ENCODE peak calls at places on chromosomes 3 and 15, in ten cellular contexts. One of them, this sample, is unnamed.

GRCh38 chr3:86787091-86787490 is 203.9 kb downstream of the VGLL3 start:
- DNase-seq in stimulated activated naive CD8-positive, alpha-beta T cell treated with anti-CD3 and anti-CD28 coated beads, Interleukin-15, amount 100 ng/mL, for 72 hours: no peak
- DNase-seq in neural crest cell: no peak
- DNase-seq in B cell: no peak
- DNase-seq in GM04504: no peak
- DNase-seq in memory B cell: no peak
- DNase-seq in Kasumi-1: no peak
- DNase-seq in stimulated activated CD4-positive, alpha-beta T cell treated with anti-CD3 and anti-CD28 coated beads, Interleukin-4, amount 100 ng/mL, for 24 hours: no peak
- DNase-seq in right lobe of liver: no peak
- DNase-seq in fibroblast of the conjunctiva: no peak
- DNase-seq in this sample: no peak

GRCh38 chr3:29805757-29806156 is 524.9 kb downstream of the RBMS3 start:
- DNase-seq in stimulated activated naive CD8-positive, alpha-beta T cell treated with anti-CD3 and anti-CD28 coated beads, Interleukin-15, amount 100 ng/mL, for 72 hours: no peak
- DNase-seq in stimulated activated CD4-positive, alpha-beta T cell treated with anti-CD3 and anti-CD28 coated beads, Interleukin-4, amount 100 ng/mL, for 24 hours: no peak
- DNase-seq in Kasumi-1: no peak
- DNase-seq in right lobe of liver: no peak
- DNase-seq in neural crest cell: no peak
- DNase-seq in memory B cell: no peak
- DNase-seq in B cell: no peak
- DNase-seq in fibroblast of the conjunctiva: no peak
- DNase-seq in GM04504: no peak
- DNase-seq in this sample: no peak

GRCh38 chr3:127384717-127385539 is 97.1 kb upstream of the PRR20G start:
- DNase-seq in neural crest cell: no peak
- DNase-seq in memory B cell: no peak
- DNase-seq in right lobe of liver: no peak
- DNase-seq in Kasumi-1: no peak
- DNase-seq in GM04504: no peak
- DNase-seq in stimulated activated naive CD8-positive, alpha-beta T cell treated with anti-CD3 and anti-CD28 coated beads, Interleukin-15, amount 100 ng/mL, for 72 hours: no peak
- DNase-seq in fibroblast of the conjunctiva: no peak
- DNase-seq in stimulated activated CD4-positive, alpha-beta T cell treated with anti-CD3 and anti-CD28 coated beads, Interleukin-4, amount 100 ng/mL, for 24 hours: no peak
- DNase-seq in B cell: no peak
- DNase-seq in this sample: no peak

GRCh38 chr15:49423021-49423420 is at the start of gene FGF7:
- DNase-seq in B cell: no peak
- DNase-seq in Kasumi-1: no peak
- DNase-seq in memory B cell: no peak
- DNase-seq in neural crest cell: no peak
- DNase-seq in fibroblast of the conjunctiva: peak; percentile 79
- DNase-seq in stimulated activated CD4-positive, alpha-beta T cell treated with anti-CD3 and anti-CD28 coated beads, Interleukin-4, amount 100 ng/mL, for 24 hours: no peak
- DNase-seq in GM04504: peak; percentile 78
- DNase-seq in stimulated activated naive CD8-positive, alpha-beta T cell treated with anti-CD3 and anti-CD28 coated beads, Interleukin-15, amount 100 ng/mL, for 72 hours: no peak
- DNase-seq in right lobe of liver: no peak
- DNase-seq in this sample: no peak

GRCh38 chr15:53987480-53987879 is 9.2 kb downstream of the UNC13C start:
- DNase-seq in B cell: no peak
- DNase-seq in neural crest cell: no peak
- DNase-seq in GM04504: no peak
- DNase-seq in stimulated activated CD4-positive, alpha-beta T cell treated with anti-CD3 and anti-CD28 coated beads, Interleukin-4, amount 100 ng/mL, for 24 hours: no peak
- DNase-seq in memory B cell: no peak
- DNase-seq in stimulated activated naive CD8-positive, alpha-beta T cell treated with anti-CD3 and anti-CD28 coated beads, Interleukin-15, amount 100 ng/mL, for 72 hours: no peak
- DNase-seq in Kasumi-1: no peak
- DNase-seq in right lobe of liver: no peak
- DNase-seq in fibroblast of the conjunctiva: no peak
- DNase-seq in this sample: no peak

GRCh38 chr15:70853270-70853854 is 595 bp downstream of the LARP6 start:
- DNase-seq in memory B cell: no peak
- DNase-seq in fibroblast of the conjunctiva: peak; percentile 87
- DNase-seq in B cell: no peak
- DNase-seq in GM04504: no peak
- DNase-seq in Kasumi-1: no peak
- DNase-seq in stimulated activated naive CD8-positive, alpha-beta T cell treated with anti-CD3 and anti-CD28 coated beads, Interleukin-15, amount 100 ng/mL, for 72 hours: no peak
- DNase-seq in stimulated activated CD4-positive, alpha-beta T cell treated with anti-CD3 and anti-CD28 coated beads, Interleukin-4, amount 100 ng/mL, for 24 hours: no peak
- DNase-seq in right lobe of liver: no peak
- DNase-seq in neural crest cell: peak; percentile 8
- DNase-seq in this sample: peak; percentile 38

GRCh38 chr3:8629151-8630021 is 15.2 kb downstream of the SSUH2 start:
- DNase-seq in stimulated activated naive CD8-positive, alpha-beta T cell treated with anti-CD3 and anti-CD28 coated beads, Interleukin-15, amount 100 ng/mL, for 72 hours: peak; percentile 32
- DNase-seq in neural crest cell: no peak
- DNase-seq in B cell: peak; percentile 13
- DNase-seq in stimulated activated CD4-positive, alpha-beta T cell treated with anti-CD3 and anti-CD28 coated beads, Interleukin-4, amount 100 ng/mL, for 24 hours: peak; percentile 62
- DNase-seq in memory B cell: no peak
- DNase-seq in GM04504: peak; percentile 55
- DNase-seq in right lobe of liver: no peak
- DNase-seq in fibroblast of the conjunctiva: peak; percentile 50
- DNase-seq in Kasumi-1: no peak
- DNase-seq in this sample: peak; percentile 77

GRCh38 chr3:156575661-156576450 is 20.9 kb upstream of the SSR3 start:
- DNase-seq in stimulated activated CD4-positive, alpha-beta T cell treated with anti-CD3 and anti-CD28 coated beads, Interleukin-4, amount 100 ng/mL, for 24 hours: no peak
- DNase-seq in stimulated activated naive CD8-positive, alpha-beta T cell treated with anti-CD3 and anti-CD28 coated beads, Interleukin-15, amount 100 ng/mL, for 72 hours: no peak
- DNase-seq in neural crest cell: no peak
- DNase-seq in B cell: no peak
- DNase-seq in memory B cell: no peak
- DNase-seq in fibroblast of the conjunctiva: no peak
- DNase-seq in GM04504: no peak
- DNase-seq in right lobe of liver: no peak
- DNase-seq in Kasumi-1: no peak
- DNase-seq in this sample: no peak

GRCh38 chr3:116059421-116060096 is 385.7 kb downstream of the LSAMP start:
- DNase-seq in GM04504: peak; percentile 75
- DNase-seq in Kasumi-1: no peak
- DNase-seq in stimulated activated naive CD8-positive, alpha-beta T cell treated with anti-CD3 and anti-CD28 coated beads, Interleukin-15, amount 100 ng/mL, for 72 hours: no peak
- DNase-seq in fibroblast of the conjunctiva: peak; percentile 5
- DNase-seq in stimulated activated CD4-positive, alpha-beta T cell treated with anti-CD3 and anti-CD28 coated beads, Interleukin-4, amount 100 ng/mL, for 24 hours: no peak
- DNase-seq in neural crest cell: no peak
- DNase-seq in memory B cell: no peak
- DNase-seq in B cell: no peak
- DNase-seq in right lobe of liver: no peak
- DNase-seq in this sample: no peak

GRCh38 chr3:126181398-126181725 is 976 bp upstream of the ALDH1L1 start:
- DNase-seq in stimulated activated CD4-positive, alpha-beta T cell treated with anti-CD3 and anti-CD28 coated beads, Interleukin-4, amount 100 ng/mL, for 24 hours: no peak
- DNase-seq in GM04504: no peak
- DNase-seq in neural crest cell: no peak
- DNase-seq in Kasumi-1: no peak
- DNase-seq in right lobe of liver: no peak
- DNase-seq in stimulated activated naive CD8-positive, alpha-beta T cell treated with anti-CD3 and anti-CD28 coated beads, Interleukin-15, amount 100 ng/mL, for 72 hours: no peak
- DNase-seq in memory B cell: no peak
- DNase-seq in fibroblast of the conjunctiva: no peak
- DNase-seq in B cell: no peak
- DNase-seq in this sample: no peak

GRCh38 chr3:170745211-170745718 is 124.7 kb downstream of the RPL22L1 start:
- DNase-seq in stimulated activated naive CD8-positive, alpha-beta T cell treated with anti-CD3 and anti-CD28 coated beads, Interleukin-15, amount 100 ng/mL, for 72 hours: no peak
- DNase-seq in Kasumi-1: no peak
- DNase-seq in memory B cell: no peak
- DNase-seq in fibroblast of the conjunctiva: no peak
- DNase-seq in right lobe of liver: no peak
- DNase-seq in GM04504: no peak
- DNase-seq in neural crest cell: no peak
- DNase-seq in B cell: no peak
- DNase-seq in stimulated activated CD4-positive, alpha-beta T cell treated with anti-CD3 and anti-CD28 coated beads, Interleukin-4, amount 100 ng/mL, for 24 hours: no peak
- DNase-seq in this sample: no peak

GRCh38 chr15:80095511-80095910 is 36.0 kb downstream of the ZFAND6 start:
- DNase-seq in stimulated activated CD4-positive, alpha-beta T cell treated with anti-CD3 and anti-CD28 coated beads, Interleukin-4, amount 100 ng/mL, for 24 hours: no peak
- DNase-seq in Kasumi-1: no peak
- DNase-seq in right lobe of liver: no peak
- DNase-seq in fibroblast of the conjunctiva: no peak
- DNase-seq in memory B cell: no peak
- DNase-seq in neural crest cell: no peak
- DNase-seq in B cell: no peak
- DNase-seq in stimulated activated naive CD8-positive, alpha-beta T cell treated with anti-CD3 and anti-CD28 coated beads, Interleukin-15, amount 100 ng/mL, for 72 hours: no peak
- DNase-seq in GM04504: no peak
- DNase-seq in this sample: no peak

This sample was measured in GM20000.